ENCODE peak calls at places on chromosomes 2 and 18, in six cellular contexts. L is neuronal stem cell, X is H9, Z is H1, C is mesenchymal stem cell, M is IMR-90. D is an unnamed sample.

GRCh38 chr2:24050041-24050655 is 607 bp downstream of the FKBP1B start:
- DNase-seq in L (peak), X (peak), Z (peak), C (peak), M (no peak), D (peak)

GRCh38 chr2:49914281-49914680 is 760.0 kb upstream of the FSHR start:
- DNase-seq in L (no peak), X (no peak), Z (no peak), C (peak), M (no peak), D (peak)

GRCh38 chr2:20897874-20898453 is 75.1 kb upstream of the LDAH start:
- DNase-seq in L (no peak), X (no peak), Z (no peak), C (no peak), M (no peak), D (no peak)

GRCh38 chr18:79631761-79632446 is 47.7 kb upstream of the CTDP1 start:
- DNase-seq in L (no peak), X (no peak), Z (no peak), C (no peak), M (no peak), D (no peak)

GRCh38 chr2:240189686-240190085 is 49.2 kb upstream of the OTOS start:
- DNase-seq in L (no peak), X (no peak), Z (no peak), C (no peak), M (no peak), D (no peak)

GRCh38 chr2:14530506-14530905 is 102.0 kb upstream of the LRATD1 start:
- DNase-seq in L (no peak), X (no peak), Z (no peak), C (no peak), M (peak), D (no peak)

GRCh38 chr2:190468814-190469569 is 60.8 kb downstream of the MFSD6 start:
- DNase-seq in L (no peak), X (no peak), Z (no peak), C (peak), M (peak), D (no peak)

GRCh38 chr2:233823731-233824121 is 30.6 kb downstream of the HJURP start:
- DNase-seq in L (no peak), X (peak), Z (no peak), C (no peak), M (no peak), D (no peak)

GRCh38 chr2:106269591-106270291 is 75.6 kb upstream of the UXS1 start:
- DNase-seq in L (no peak), X (no peak), Z (peak), C (no peak), M (no peak), D (peak)

GRCh38 chr18:22558945-22559385 is 141.2 kb upstream of the CTAGE1 start:
- DNase-seq in L (no peak), X (no peak), Z (no peak), C (peak), M (peak), D (no peak)

GRCh38 chr18:3153107-3153704 is 66.6 kb downstream of the MYOM1 start:
- DNase-seq in L (no peak), X (no peak), Z (no peak), C (no peak), M (no peak), D (no peak)

GRCh38 chr2:220228310-220229006 is 601.0 kb downstream of the SLC4A3 start:
- DNase-seq in L (no peak), X (no peak), Z (no peak), C (peak), M (peak), D (peak)

GRCh38 chr2:23404426-23404825 is 19.4 kb downstream of the KLHL29 start:
- DNase-seq in L (no peak), X (peak), Z (no peak), C (peak), M (peak), D (peak)

GRCh38 chr2:113216891-113217454 is 43.2 kb downstream of the PSD4 start:
- DNase-seq in L (no peak), X (no peak), Z (no peak), C (no peak), M (no peak), D (no peak)

GRCh38 chr2:3214827-3215404 is 162.7 kb downstream of the EIPR1 start:
- DNase-seq in L (no peak), X (no peak), Z (no peak), C (no peak), M (no peak), D (no peak)

GRCh38 chr2:201959626-201960025 is 74.0 kb upstream of the FZD7 start:
- DNase-seq in L (no peak), X (no peak), Z (no peak), C (no peak), M (no peak), D (no peak)

DNA sequence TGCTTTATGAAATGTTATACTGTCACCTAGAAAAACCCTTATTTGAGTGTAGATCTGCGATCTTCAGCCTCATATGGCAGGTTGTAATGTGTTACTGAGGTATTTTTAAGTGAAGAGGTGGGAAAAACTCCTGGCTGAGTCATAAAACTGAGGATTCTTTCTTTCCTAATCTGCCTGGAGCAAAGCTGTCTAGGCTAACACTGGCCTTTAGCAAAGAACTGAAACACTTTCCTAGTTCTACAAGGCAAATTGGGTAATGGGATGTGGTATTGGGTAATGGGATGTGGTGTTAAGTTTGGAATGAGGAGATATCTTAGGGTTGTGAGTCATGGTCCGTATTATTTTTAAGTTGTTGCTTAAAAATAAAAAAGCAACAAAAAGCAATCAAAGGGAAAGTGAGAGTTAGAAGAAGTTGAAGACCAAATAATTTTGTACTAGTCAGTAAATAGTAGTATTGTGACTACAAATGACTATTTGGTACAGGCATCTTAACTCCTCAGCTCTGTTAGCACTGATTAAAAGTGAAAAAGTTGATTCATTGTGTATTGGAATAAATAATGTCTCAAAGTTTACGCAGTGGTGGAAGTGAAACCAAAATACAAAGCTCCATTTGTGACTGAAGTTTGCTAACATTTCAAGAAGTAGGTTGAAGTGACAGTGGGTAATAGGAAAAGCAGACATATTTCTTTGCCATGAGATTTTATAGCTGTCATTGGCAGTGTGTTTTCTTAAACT is 216.8 kb downstream of the CAMKMT start:
- DNase-seq in L (no peak), X (no peak), Z (no peak), C (peak), M (peak), D (peak)
- H4K91ac ChIP-seq in L (no peak), X (no peak), Z (no peak), C (no peak), M (no peak), D (no peak)

GRCh38 chr18:26777316-26778053 is 88.0 kb downstream of the AQP4 start:
- DNase-seq in L (no peak), X (peak), Z (no peak), C (no peak), M (no peak), D (no peak)
- H3K4me2 ChIP-seq in L (no peak), X (no peak), Z (peak), C (no peak), M (no peak), D (peak)

GRCh38 chr2:26785431-26786206 is at the start of gene CENPA:
- DNase-seq in L (peak), X (peak), Z (peak), C (peak), M (peak), D (peak)

GRCh38 chr2:26782876-26783704 is 2.8 kb upstream of the CENPA start:
- DNase-seq in L (no peak), X (no peak), Z (no peak), C (no peak), M (no peak), D (peak)

GRCh38 chr2:26784570-26785234 is 1.2 kb upstream of the CENPA start:
- DNase-seq in L (no peak), X (no peak), Z (no peak), C (peak), M (no peak), D (no peak)

GRCh38 chr2:26786207-26787023 is 559 bp downstream of the CENPA start:
- DNase-seq in L (no peak), X (no peak), Z (peak), C (peak), M (no peak), D (peak)
- H4K8ac ChIP-seq in L (no peak), X (no peak), Z (peak), C (peak), M (peak), D (peak)

DNA sequence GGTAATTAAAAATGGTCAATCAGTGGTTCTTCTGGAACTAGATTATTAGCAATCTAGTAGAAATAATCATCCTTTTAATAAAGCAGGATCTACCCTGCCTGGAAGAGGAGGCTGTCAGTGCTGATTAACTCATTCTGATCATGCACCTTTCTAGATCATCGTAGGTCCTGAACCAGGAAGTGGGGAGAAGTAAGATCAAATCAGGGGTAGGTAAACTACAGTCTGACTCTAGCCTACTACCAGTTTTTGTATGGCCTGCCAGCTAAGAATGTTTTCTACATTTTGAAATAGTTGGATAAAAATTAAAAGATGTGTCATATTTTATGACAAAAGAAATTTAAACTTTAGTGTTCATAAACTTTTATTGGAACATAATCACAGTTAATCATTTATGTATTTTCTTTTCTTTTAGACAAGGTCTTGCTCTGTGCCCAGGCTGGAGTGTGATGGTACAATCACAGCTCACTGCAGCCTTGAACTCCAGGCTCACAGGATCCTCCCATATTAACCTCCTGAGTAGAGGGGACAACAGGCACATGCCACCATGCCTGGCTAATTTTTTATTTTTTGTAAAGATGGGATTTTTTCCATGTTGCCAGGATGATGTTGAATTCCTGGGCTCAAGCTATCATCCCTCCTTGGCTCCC is 36.1 kb downstream of the C18orf54 start:
- DNase-seq in L (no peak), X (no peak), Z (no peak), C (no peak), M (no peak), D (no peak)
- H4K91ac ChIP-seq in L (no peak), X (no peak), Z (no peak), C (no peak), M (no peak), D (no peak)

GRCh38 chr2:96928277-96928781 is 58.1 kb downstream of the FAM178B start:
- DNase-seq in L (no peak), X (no peak), Z (no peak), C (no peak), M (no peak), D (no peak)

GRCh38 chr2:96929245-96929925 is 57.0 kb downstream of the FAM178B start:
- DNase-seq in L (no peak), X (no peak), Z (no peak), C (no peak), M (no peak), D (no peak)

GRCh38 chr2:96926791-96927190 is 56.9 kb upstream of the SEMA4C start:
- DNase-seq in L (no peak), X (no peak), Z (no peak), C (no peak), M (no peak), D (no peak)

GRCh38 chr2:96926236-96926635 is 56.4 kb upstream of the SEMA4C start:
- DNase-seq in L (no peak), X (no peak), Z (no peak), C (no peak), M (no peak), D (no peak)

GRCh38 chr2:96927420-96928171 is 57.7 kb upstream of the SEMA4C start:
- DNase-seq in L (no peak), X (no peak), Z (no peak), C (no peak), M (no peak), D (no peak)
- H3K4me2 ChIP-seq in L (no peak), X (no peak), Z (no peak), C (no peak), M (no peak), D (no peak)

DNA sequence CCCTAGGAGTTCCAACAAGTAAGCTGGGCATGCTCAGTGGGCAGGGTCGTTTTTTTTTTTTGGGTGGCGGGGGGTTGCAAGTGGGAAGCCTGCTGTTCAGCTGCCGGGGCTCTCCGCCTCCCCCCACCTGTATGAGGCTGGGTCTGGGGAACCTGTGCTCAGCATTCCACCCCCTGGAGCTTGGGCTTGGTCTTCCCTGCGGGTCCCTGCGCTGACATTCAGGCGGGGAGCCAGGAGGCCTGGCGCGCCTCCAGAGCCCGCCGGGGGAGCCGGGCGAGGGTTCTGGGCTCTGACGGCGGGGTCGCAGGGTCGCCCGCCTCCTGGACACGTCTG is 821 bp upstream of the GPD2 start:
- DNase-seq in L (no peak), X (no peak), Z (no peak), C (no peak), M (no peak), D (no peak)
- H4K8ac ChIP-seq in L (peak), X (no peak), Z (peak), C (peak), M (peak), D (peak)

GRCh38 chr18:56217406-56217805 is 421.0 kb downstream of the TXNL1 start:
- DNase-seq in L (no peak), X (no peak), Z (no peak), C (no peak), M (peak), D (no peak)
- H4K91ac ChIP-seq in L (no peak), X (no peak), Z (no peak), C (no peak), M (no peak), D (no peak)

DNA sequence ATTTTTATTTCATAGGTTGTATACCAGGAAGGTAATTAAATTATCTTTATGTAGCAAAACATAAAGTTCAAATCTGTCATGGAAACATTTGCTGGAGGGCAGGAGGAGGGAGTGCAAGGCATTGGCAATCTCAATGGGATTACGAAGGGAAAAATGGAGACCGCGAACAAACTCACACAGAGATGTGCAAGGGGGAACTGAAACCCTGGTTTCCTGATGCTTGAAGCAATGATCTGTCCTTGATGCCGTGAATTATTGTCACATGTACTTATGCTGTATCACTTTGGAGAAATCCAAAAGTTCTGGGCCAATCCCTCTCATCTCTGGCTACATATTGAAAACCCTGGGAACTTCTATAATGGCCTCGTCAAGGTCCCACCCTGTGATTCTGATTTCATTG is 65.0 kb upstream of the MFF start:
- DNase-seq in L (no peak), X (no peak), Z (no peak), C (no peak), M (no peak), D (no peak)
- H3K4me2 ChIP-seq in L (no peak), X (no peak), Z (no peak), C (no peak), M (no peak), D (no peak)

GRCh38 chr2:104476075-104476474 is 377.8 kb upstream of the POU3F3 start:
- DNase-seq in L (no peak), X (no peak), Z (no peak), C (no peak), M (no peak), D (no peak)

GRCh38 chr2:104474725-104475124 is 379.2 kb upstream of the POU3F3 start:
- DNase-seq in L (no peak), X (no peak), Z (no peak), C (no peak), M (no peak), D (no peak)

GRCh38 chr2:104468846-104469245 is 385.1 kb upstream of the POU3F3 start:
- DNase-seq in L (no peak), X (no peak), Z (no peak), C (no peak), M (no peak), D (no peak)

GRCh38 chr2:104473568-104473967 is 380.3 kb upstream of the POU3F3 start:
- DNase-seq in L (peak), X (no peak), Z (no peak), C (no peak), M (no peak), D (no peak)

GRCh38 chr2:104472076-104472475 is 381.8 kb upstream of the POU3F3 start:
- DNase-seq in L (no peak), X (no peak), Z (no peak), C (no peak), M (no peak), D (no peak)
- H4K8ac ChIP-seq in L (no peak), X (no peak), Z (no peak), C (no peak), M (no peak), D (no peak)

DNA sequence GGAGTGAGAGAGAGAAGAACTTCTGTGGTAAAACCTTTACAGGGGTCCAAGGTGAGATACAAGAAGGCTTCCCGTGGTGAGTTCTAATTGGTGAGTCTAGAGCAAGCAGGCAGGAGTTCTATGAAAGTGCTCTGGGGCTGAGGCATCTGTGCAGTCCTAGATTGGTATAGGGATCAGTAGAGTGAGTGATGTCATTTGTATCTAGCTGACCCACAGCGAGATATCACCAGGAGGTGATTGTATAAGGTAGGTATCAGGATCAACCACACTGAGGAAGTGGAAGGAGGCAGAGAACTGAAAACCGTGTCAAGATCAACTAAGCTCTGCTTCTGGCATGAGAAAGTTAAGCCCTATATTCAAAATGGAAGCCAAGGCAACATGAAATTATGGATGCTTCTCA is 1648.9 kb upstream of the TMEFF2 start:
- DNase-seq in L (no peak), X (no peak), Z (no peak), C (no peak), M (no peak), D (no peak)
- H4K91ac ChIP-seq in L (no peak), X (no peak), Z (no peak), C (no peak), M (no peak), D (no peak)